ENCODE peak calls at places on chromosomes 16 and 17, in eight cellular contexts. W is cardiac fibroblast, R is thoracic aorta, P is AG09309, Q is OCI-LY7, D is left ventricle myocardium inferior, G is progenitor cell of endocrine pancreas, B is B cell. U is an unnamed sample.

GRCh38 chr17:52930145-52930544 is 771.6 kb upstream of the CA10 start:
- DNase-seq in W (no peak), R (no peak), P (no peak), Q (no peak), D (no peak), G (no peak), B (no peak), U (no peak)

GRCh38 chr17:33572615-33573014 is 279.5 kb upstream of the ASIC2 start:
- DNase-seq in W (no peak), R (no peak), P (no peak), Q (no peak), D (no peak), G (peak; percentile 12), B (no peak), U (no peak)

GRCh38 chr17:61484174-61484573 is 32.0 kb downstream of the TBX4 start:
- DNase-seq in W (no peak), R (no peak), P (no peak), Q (no peak), D (no peak), G (no peak), B (no peak), U (no peak)

GRCh38 chr16:815861-816260 is 15.3 kb upstream of the GNG13 start:
- DNase-seq in W (no peak), R (no peak), P (no peak), Q (no peak), D (no peak), G (no peak), B (no peak), U (no peak)

GRCh38 chr17:4658478-4659305 is 17.2 kb upstream of the ALOX15 start:
- DNase-seq in W (peak; percentile 88), R (no peak), P (peak; percentile 38), Q (no peak), D (no peak), G (no peak), B (no peak), U (no peak)

GRCh38 chr16:50557046-50557445 is 8.8 kb downstream of the NKD1 start:
- DNase-seq in W (no peak), R (no peak), P (no peak), Q (no peak), D (no peak), G (no peak), B (no peak), U (no peak)

GRCh38 chr17:31532161-31532515 is 140.7 kb downstream of the RAB11FIP4 start:
- DNase-seq in W (no peak), R (no peak), P (no peak), Q (no peak), D (no peak), G (no peak), B (no peak), U (no peak)

GRCh38 chr17:29238133-29238850 is 8.4 kb upstream of the CRYBA1 start:
- DNase-seq in W (peak; percentile 74), R (no peak), P (no peak), Q (no peak), D (no peak), G (no peak), B (no peak), U (no peak)

GRCh38 chr17:28988475-28988874 is 17.4 kb downstream of the SEZ6 start:
- DNase-seq in W (no peak), R (no peak), P (no peak), Q (no peak), D (no peak), G (no peak), B (no peak), U (no peak)

GRCh38 chr17:75396781-75397180 is 8.7 kb downstream of the GRB2 start:
- DNase-seq in W (no peak), R (no peak), P (no peak), Q (peak; percentile 54), D (no peak), G (no peak), B (no peak), U (no peak)

GRCh38 chr17:66983414-66984021 is 19.0 kb downstream of the CACNG4 start:
- DNase-seq in W (no peak), R (no peak), P (no peak), Q (no peak), D (no peak), G (no peak), B (no peak), U (no peak)

GRCh38 chr16:12907670-12908233 is 6.4 kb downstream of the SHISA9 start:
- DNase-seq in W (no peak), R (no peak), P (no peak), Q (peak; percentile 31), D (no peak), G (no peak), B (no peak), U (no peak)

GRCh38 chr17:411416-412120 is 59.0 kb upstream of the RPH3AL start:
- DNase-seq in W (no peak), R (no peak), P (no peak), Q (no peak), D (no peak), G (no peak), B (no peak), U (no peak)

GRCh38 chr17:45020354-45021138 is 30.9 kb downstream of the DCAKD start:
- DNase-seq in W (peak; percentile 65), R (no peak), P (no peak), Q (no peak), D (no peak), G (no peak), B (peak; percentile 20), U (no peak)

GRCh38 chr17:50675190-50675589 is 32.5 kb downstream of the ANKRD40 start:
- DNase-seq in W (no peak), R (no peak), P (no peak), Q (no peak), D (no peak), G (no peak), B (no peak), U (no peak)

DNA sequence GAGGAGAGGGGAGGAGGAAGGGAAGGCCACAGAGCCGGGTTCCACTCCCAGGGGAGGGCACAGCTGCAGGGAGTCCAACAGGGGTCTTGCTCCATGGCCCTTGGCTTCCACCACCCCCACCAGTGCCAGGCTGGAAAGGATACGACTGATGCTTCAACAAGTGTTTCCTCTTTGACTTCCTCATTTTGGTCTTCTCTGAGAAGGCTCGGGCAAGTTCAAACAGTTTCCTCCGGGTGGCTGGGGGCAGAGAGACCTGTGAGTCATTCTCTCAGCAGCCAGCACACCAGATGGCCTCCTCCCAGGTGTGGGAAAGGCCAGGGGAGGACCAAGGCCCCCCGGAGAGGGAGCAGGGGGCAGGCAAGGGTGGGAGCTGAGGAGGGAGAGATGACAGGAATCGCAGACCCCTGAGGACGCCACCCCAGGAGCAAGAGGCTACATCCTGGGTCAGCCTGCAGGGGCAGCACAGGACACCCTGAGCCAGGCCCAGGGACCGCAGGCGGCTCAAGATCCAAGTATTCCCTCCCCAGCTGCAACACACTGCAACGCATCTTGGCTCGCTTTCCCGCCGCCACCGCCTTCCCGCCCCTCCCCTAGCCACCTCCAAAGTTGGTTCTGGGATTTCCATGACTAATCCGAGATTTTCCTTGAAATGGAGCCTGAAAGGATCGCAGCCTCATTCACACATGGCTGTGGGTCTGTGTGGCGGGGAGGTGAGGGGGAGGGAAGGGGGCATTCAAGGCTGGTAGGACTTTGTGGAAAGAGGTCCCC is 18.3 kb upstream of the MRPS23 start:
- DNase-seq in W (peak; percentile 87), R (peak; percentile 69), P (peak; percentile 62), Q (peak; percentile 85), D (peak; percentile 80), G (no peak), B (peak; percentile 74), U (peak; percentile 83)
- TF ChIP-seq CTCF in W (peak; percentile 54), R (peak; percentile 53), P (peak; percentile 56), Q (peak; percentile 50), D (peak; percentile 57), G (peak; percentile 31), B (peak; percentile 27), U (peak; percentile 28)

DNA sequence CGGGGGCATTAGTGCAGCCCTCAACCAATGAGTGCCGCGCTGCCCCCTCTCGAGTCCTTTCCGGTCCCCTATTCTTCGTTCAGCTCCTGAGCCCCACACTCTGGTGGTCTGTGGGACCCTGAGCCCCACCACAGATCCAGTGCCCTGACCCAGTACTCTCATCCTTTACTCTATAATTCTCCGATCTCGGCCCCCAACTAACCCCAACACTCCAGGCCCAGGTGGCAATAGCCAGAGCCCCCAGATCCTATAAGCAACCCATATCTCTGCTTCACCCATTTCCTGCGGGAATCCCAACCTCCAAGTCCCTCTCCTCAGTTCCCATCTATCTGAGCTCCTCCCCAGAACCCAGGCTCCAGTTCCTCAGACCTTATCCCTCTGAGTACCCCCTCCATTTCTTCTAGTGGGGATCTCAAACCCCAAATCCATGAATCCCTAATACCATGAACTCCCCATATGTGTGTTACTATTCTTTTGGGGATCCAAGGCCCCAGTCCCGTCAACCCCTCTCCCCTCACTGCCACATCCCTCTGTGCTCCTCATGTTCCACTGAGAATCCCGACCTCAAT is 1.0 kb upstream of the TBC1D10B start:
- DNase-seq in W (no peak), R (no peak), P (no peak), Q (no peak), D (no peak), G (no peak), B (no peak), U (no peak)
- TF ChIP-seq CTCF in W (no peak), R (no peak), P (no peak), Q (peak; percentile 18), D (no peak), G (peak; percentile 24), B (no peak), U (no peak)

GRCh38 chr17:41825175-41825845 is 10.7 kb downstream of the NT5C3B start:
- DNase-seq in W (no peak), R (no peak), P (no peak), Q (no peak), D (no peak), G (no peak), B (no peak), U (no peak)

GRCh38 chr17:41823141-41823524 is 10.3 kb downstream of the FKBP10 start:
- DNase-seq in W (no peak), R (no peak), P (no peak), Q (no peak), D (no peak), G (no peak), B (no peak), U (no peak)

GRCh38 chr17:41822216-41823140 is 9.7 kb downstream of the FKBP10 start:
- DNase-seq in W (no peak), R (no peak), P (no peak), Q (no peak), D (no peak), G (no peak), B (no peak), U (no peak)

GRCh38 chr17:41824086-41824485 is 11.3 kb downstream of the FKBP10 start:
- DNase-seq in W (no peak), R (no peak), P (no peak), Q (no peak), D (no peak), G (no peak), B (no peak), U (no peak)

DNA sequence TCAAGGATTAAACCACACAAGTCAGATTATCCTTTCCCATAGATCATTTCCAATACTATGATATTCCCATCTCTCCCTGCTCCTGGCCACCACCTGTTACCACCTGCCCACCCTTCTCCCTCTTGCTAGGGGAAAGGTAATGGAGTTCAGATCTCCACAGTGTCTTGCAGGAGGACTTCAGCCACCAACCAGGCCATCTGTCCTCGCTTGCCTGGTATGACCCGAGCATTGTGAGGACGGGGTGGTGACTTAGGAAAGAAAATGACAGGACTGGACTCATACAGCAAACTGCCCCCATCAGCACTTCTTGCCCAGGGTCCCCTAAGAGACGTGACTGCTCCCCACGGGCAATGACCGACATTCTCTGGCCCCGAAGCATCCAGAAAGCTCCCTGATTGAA is 10.8 kb downstream of the FKBP10 start:
- DNase-seq in W (no peak), R (no peak), P (no peak), Q (no peak), D (no peak), G (no peak), B (no peak), U (no peak)
- TF ChIP-seq CTCF in W (no peak), R (no peak), P (no peak), Q (no peak), D (no peak), G (no peak), B (no peak), U (no peak)

GRCh38 chr16:3266873-3267537 is 10.6 kb upstream of the MEFV start:
- DNase-seq in W (peak; percentile 62), R (no peak), P (peak; percentile 82), Q (peak; percentile 64), D (no peak), G (no peak), B (peak; percentile 19), U (no peak)
- TF ChIP-seq CTCF in W (peak; percentile 71), R (peak; percentile 49), P (peak; percentile 84), Q (peak; percentile 93), D (peak; percentile 61), G (peak; percentile 17), B (peak; percentile 47), U (peak; percentile 44)

U was measured in D721Med.